ENCODE peak calls at places on chromosomes 5 and 9, in six cellular contexts. One of them, this sample, is unnamed.
A peak's percentile ranks its signal among the peaks of the same experiment; 100 is the strongest.

GRCh38 chr5:55220433-55221185 is 6.5 kb downstream of the MCIDAS start:
- DNase-seq in activated CD8-positive, alpha-beta memory T cell treated with anti-CD3 and anti-CD28 coated beads, Interleukin-2, amount 50 U/mL, for 4 hours: no peak
- DNase-seq in tibial artery: no peak
- DNase-seq in AG04449: no peak
- DNase-seq in fibroblast of gingiva: no peak
- DNase-seq in activated naive CD4-positive, alpha-beta T cell: no peak
- DNase-seq in this sample: no peak

GRCh38 chr5:65101706-65102105 is 333.0 kb downstream of the CWC27 start:
- DNase-seq in activated CD8-positive, alpha-beta memory T cell treated with anti-CD3 and anti-CD28 coated beads, Interleukin-2, amount 50 U/mL, for 4 hours: no peak
- DNase-seq in tibial artery: no peak
- DNase-seq in AG04449: no peak
- DNase-seq in fibroblast of gingiva: peak; percentile 35
- DNase-seq in activated naive CD4-positive, alpha-beta T cell: no peak
- DNase-seq in this sample: no peak

GRCh38 chr9:112142420-112142819 is 32.7 kb downstream of the SUSD1 start:
- DNase-seq in activated CD8-positive, alpha-beta memory T cell treated with anti-CD3 and anti-CD28 coated beads, Interleukin-2, amount 50 U/mL, for 4 hours: no peak
- DNase-seq in tibial artery: no peak
- DNase-seq in AG04449: no peak
- DNase-seq in fibroblast of gingiva: no peak
- DNase-seq in activated naive CD4-positive, alpha-beta T cell: no peak
- DNase-seq in this sample: no peak

GRCh38 chr5:72673623-72674022 is 142.8 kb upstream of the TNPO1 start:
- DNase-seq in activated CD8-positive, alpha-beta memory T cell treated with anti-CD3 and anti-CD28 coated beads, Interleukin-2, amount 50 U/mL, for 4 hours: no peak
- DNase-seq in tibial artery: no peak
- DNase-seq in AG04449: no peak
- DNase-seq in fibroblast of gingiva: no peak
- DNase-seq in activated naive CD4-positive, alpha-beta T cell: no peak
- DNase-seq in this sample: no peak

GRCh38 chr5:3197699-3198098 is 397.9 kb upstream of the IRX1 start:
- DNase-seq in activated CD8-positive, alpha-beta memory T cell treated with anti-CD3 and anti-CD28 coated beads, Interleukin-2, amount 50 U/mL, for 4 hours: no peak
- DNase-seq in tibial artery: no peak
- DNase-seq in AG04449: no peak
- DNase-seq in fibroblast of gingiva: no peak
- DNase-seq in activated naive CD4-positive, alpha-beta T cell: no peak
- DNase-seq in this sample: no peak

GRCh38 chr5:9148242-9148641 is 397.6 kb downstream of the SEMA5A start:
- DNase-seq in activated CD8-positive, alpha-beta memory T cell treated with anti-CD3 and anti-CD28 coated beads, Interleukin-2, amount 50 U/mL, for 4 hours: no peak
- DNase-seq in tibial artery: no peak
- DNase-seq in AG04449: no peak
- DNase-seq in fibroblast of gingiva: no peak
- DNase-seq in activated naive CD4-positive, alpha-beta T cell: no peak
- DNase-seq in this sample: no peak

GRCh38 chr9:133709716-133710571 is 28.2 kb downstream of the SARDH start:
- DNase-seq in activated CD8-positive, alpha-beta memory T cell treated with anti-CD3 and anti-CD28 coated beads, Interleukin-2, amount 50 U/mL, for 4 hours: no peak
- DNase-seq in tibial artery: peak; percentile 58
- DNase-seq in AG04449: no peak
- DNase-seq in fibroblast of gingiva: no peak
- DNase-seq in activated naive CD4-positive, alpha-beta T cell: no peak
- DNase-seq in this sample: no peak

GRCh38 chr5:81121836-81122235 is 111.3 kb upstream of the CKMT2 start:
- DNase-seq in activated CD8-positive, alpha-beta memory T cell treated with anti-CD3 and anti-CD28 coated beads, Interleukin-2, amount 50 U/mL, for 4 hours: no peak
- DNase-seq in tibial artery: no peak
- DNase-seq in AG04449: no peak
- DNase-seq in fibroblast of gingiva: no peak
- DNase-seq in activated naive CD4-positive, alpha-beta T cell: no peak
- DNase-seq in this sample: no peak

GRCh38 chr9:4475301-4475700 is 15.0 kb upstream of the SLC1A1 start:
- DNase-seq in activated CD8-positive, alpha-beta memory T cell treated with anti-CD3 and anti-CD28 coated beads, Interleukin-2, amount 50 U/mL, for 4 hours: no peak
- DNase-seq in tibial artery: no peak
- DNase-seq in AG04449: no peak
- DNase-seq in fibroblast of gingiva: no peak
- DNase-seq in activated naive CD4-positive, alpha-beta T cell: no peak
- DNase-seq in this sample: no peak

GRCh38 chr5:143403607-143404415 is at the start of gene NR3C1:
- DNase-seq in activated CD8-positive, alpha-beta memory T cell treated with anti-CD3 and anti-CD28 coated beads, Interleukin-2, amount 50 U/mL, for 4 hours: peak; percentile 89
- DNase-seq in tibial artery: peak; percentile 93
- DNase-seq in AG04449: no peak
- DNase-seq in fibroblast of gingiva: peak; percentile 91
- DNase-seq in activated naive CD4-positive, alpha-beta T cell: peak; percentile 76
- DNase-seq in this sample: peak; percentile 64

GRCh38 chr5:138905541-138905940 is 30.4 kb upstream of the LRRTM2 start:
- DNase-seq in activated CD8-positive, alpha-beta memory T cell treated with anti-CD3 and anti-CD28 coated beads, Interleukin-2, amount 50 U/mL, for 4 hours: no peak
- DNase-seq in tibial artery: no peak
- DNase-seq in AG04449: peak; percentile 71
- DNase-seq in fibroblast of gingiva: no peak
- DNase-seq in activated naive CD4-positive, alpha-beta T cell: no peak
- DNase-seq in this sample: peak; percentile 43

GRCh38 chr9:131264231-131264630 is 12.1 kb downstream of the FAM78A start:
- DNase-seq in activated CD8-positive, alpha-beta memory T cell treated with anti-CD3 and anti-CD28 coated beads, Interleukin-2, amount 50 U/mL, for 4 hours: peak; percentile 56
- DNase-seq in tibial artery: no peak
- DNase-seq in AG04449: no peak
- DNase-seq in fibroblast of gingiva: no peak
- DNase-seq in activated naive CD4-positive, alpha-beta T cell: no peak
- DNase-seq in this sample: no peak

GRCh38 chr5:135320718-135321484 is 78.1 kb downstream of the MACROH2A1 start:
- DNase-seq in activated CD8-positive, alpha-beta memory T cell treated with anti-CD3 and anti-CD28 coated beads, Interleukin-2, amount 50 U/mL, for 4 hours: no peak
- DNase-seq in tibial artery: peak; percentile 50
- DNase-seq in AG04449: no peak
- DNase-seq in fibroblast of gingiva: no peak
- DNase-seq in activated naive CD4-positive, alpha-beta T cell: no peak
- DNase-seq in this sample: no peak

GRCh38 chr5:29208026-29208425 is 1985.5 kb upstream of the CDH6 start:
- DNase-seq in activated CD8-positive, alpha-beta memory T cell treated with anti-CD3 and anti-CD28 coated beads, Interleukin-2, amount 50 U/mL, for 4 hours: no peak
- DNase-seq in tibial artery: no peak
- DNase-seq in AG04449: no peak
- DNase-seq in fibroblast of gingiva: no peak
- DNase-seq in activated naive CD4-positive, alpha-beta T cell: no peak
- DNase-seq in this sample: no peak

GRCh38 chr9:123493627-123494026 is 137.6 kb downstream of the CRB2 start:
- DNase-seq in activated CD8-positive, alpha-beta memory T cell treated with anti-CD3 and anti-CD28 coated beads, Interleukin-2, amount 50 U/mL, for 4 hours: no peak
- DNase-seq in tibial artery: no peak
- DNase-seq in AG04449: no peak
- DNase-seq in fibroblast of gingiva: no peak
- DNase-seq in activated naive CD4-positive, alpha-beta T cell: no peak
- DNase-seq in this sample: no peak

GRCh38 chr9:70159630-70160029 is 99.1 kb upstream of the SMC5 start:
- DNase-seq in activated CD8-positive, alpha-beta memory T cell treated with anti-CD3 and anti-CD28 coated beads, Interleukin-2, amount 50 U/mL, for 4 hours: no peak
- DNase-seq in tibial artery: no peak
- DNase-seq in AG04449: no peak
- DNase-seq in fibroblast of gingiva: no peak
- DNase-seq in activated naive CD4-positive, alpha-beta T cell: no peak
- DNase-seq in this sample: no peak

GRCh38 chr9:88829276-88829675 is 162.0 kb upstream of the S1PR3 start:
- DNase-seq in activated CD8-positive, alpha-beta memory T cell treated with anti-CD3 and anti-CD28 coated beads, Interleukin-2, amount 50 U/mL, for 4 hours: no peak
- DNase-seq in tibial artery: no peak
- DNase-seq in AG04449: no peak
- DNase-seq in fibroblast of gingiva: no peak
- DNase-seq in activated naive CD4-positive, alpha-beta T cell: no peak
- DNase-seq in this sample: no peak

GRCh38 chr9:134738869-134739659 is 97.5 kb downstream of the COL5A1 start:
- DNase-seq in activated CD8-positive, alpha-beta memory T cell treated with anti-CD3 and anti-CD28 coated beads, Interleukin-2, amount 50 U/mL, for 4 hours: peak; percentile 38
- DNase-seq in tibial artery: peak; percentile 84
- DNase-seq in AG04449: no peak
- DNase-seq in fibroblast of gingiva: peak; percentile 39
- DNase-seq in activated naive CD4-positive, alpha-beta T cell: peak; percentile 4
- DNase-seq in this sample: peak; percentile 26

GRCh38 chr5:151695464-151695863 is 8.7 kb upstream of the SPARC start:
- DNase-seq in activated CD8-positive, alpha-beta memory T cell treated with anti-CD3 and anti-CD28 coated beads, Interleukin-2, amount 50 U/mL, for 4 hours: no peak
- DNase-seq in tibial artery: no peak
- DNase-seq in AG04449: no peak
- DNase-seq in fibroblast of gingiva: no peak
- DNase-seq in activated naive CD4-positive, alpha-beta T cell: no peak
- DNase-seq in this sample: no peak

GRCh38 chr5:12757035-12757434 is 852.8 kb upstream of the CTNND2 start:
- DNase-seq in activated CD8-positive, alpha-beta memory T cell treated with anti-CD3 and anti-CD28 coated beads, Interleukin-2, amount 50 U/mL, for 4 hours: no peak
- DNase-seq in tibial artery: no peak
- DNase-seq in AG04449: no peak
- DNase-seq in fibroblast of gingiva: no peak
- DNase-seq in activated naive CD4-positive, alpha-beta T cell: no peak
- DNase-seq in this sample: no peak

GRCh38 chr5:41213340-41213739 is at the start of gene C6:
- DNase-seq in activated CD8-positive, alpha-beta memory T cell treated with anti-CD3 and anti-CD28 coated beads, Interleukin-2, amount 50 U/mL, for 4 hours: no peak
- DNase-seq in tibial artery: no peak
- DNase-seq in AG04449: no peak
- DNase-seq in fibroblast of gingiva: no peak
- DNase-seq in activated naive CD4-positive, alpha-beta T cell: no peak
- DNase-seq in this sample: no peak

GRCh38 chr5:172771439-172772111 is 580 bp upstream of the DUSP1 start:
- DNase-seq in activated CD8-positive, alpha-beta memory T cell treated with anti-CD3 and anti-CD28 coated beads, Interleukin-2, amount 50 U/mL, for 4 hours: no peak
- DNase-seq in tibial artery: no peak
- DNase-seq in AG04449: no peak
- DNase-seq in fibroblast of gingiva: no peak
- DNase-seq in activated naive CD4-positive, alpha-beta T cell: peak; percentile 45
- DNase-seq in this sample: no peak

GRCh38 chr9:22446950-22447606 is 454 bp downstream of the DMRTA1 start:
- DNase-seq in activated CD8-positive, alpha-beta memory T cell treated with anti-CD3 and anti-CD28 coated beads, Interleukin-2, amount 50 U/mL, for 4 hours: peak; percentile 16
- DNase-seq in tibial artery: peak; percentile 68
- DNase-seq in AG04449: no peak
- DNase-seq in fibroblast of gingiva: peak; percentile 8
- DNase-seq in activated naive CD4-positive, alpha-beta T cell: no peak
- DNase-seq in this sample: peak; percentile 4

GRCh38 chr5:124103671-124104070 is 591.7 kb downstream of the CSNK1G3 start:
- DNase-seq in activated CD8-positive, alpha-beta memory T cell treated with anti-CD3 and anti-CD28 coated beads, Interleukin-2, amount 50 U/mL, for 4 hours: no peak
- DNase-seq in tibial artery: no peak
- DNase-seq in AG04449: no peak
- DNase-seq in fibroblast of gingiva: peak; percentile 9
- DNase-seq in activated naive CD4-positive, alpha-beta T cell: no peak
- DNase-seq in this sample: no peak

GRCh38 chr5:35337332-35338168 is 107.3 kb upstream of the PRLR start:
- DNase-seq in activated CD8-positive, alpha-beta memory T cell treated with anti-CD3 and anti-CD28 coated beads, Interleukin-2, amount 50 U/mL, for 4 hours: no peak
- DNase-seq in tibial artery: no peak
- DNase-seq in AG04449: no peak
- DNase-seq in fibroblast of gingiva: no peak
- DNase-seq in activated naive CD4-positive, alpha-beta T cell: no peak
- DNase-seq in this sample: no peak

GRCh38 chr9:6632516-6633328 is 12.8 kb downstream of the GLDC start:
- DNase-seq in activated CD8-positive, alpha-beta memory T cell treated with anti-CD3 and anti-CD28 coated beads, Interleukin-2, amount 50 U/mL, for 4 hours: no peak
- DNase-seq in tibial artery: no peak
- DNase-seq in AG04449: no peak
- DNase-seq in fibroblast of gingiva: no peak
- DNase-seq in activated naive CD4-positive, alpha-beta T cell: no peak
- DNase-seq in this sample: no peak

GRCh38 chr9:131020862-131021261 is 11.9 kb downstream of the LAMC3 start:
- DNase-seq in activated CD8-positive, alpha-beta memory T cell treated with anti-CD3 and anti-CD28 coated beads, Interleukin-2, amount 50 U/mL, for 4 hours: no peak
- DNase-seq in tibial artery: no peak
- DNase-seq in AG04449: no peak
- DNase-seq in fibroblast of gingiva: peak; percentile 78
- DNase-seq in activated naive CD4-positive, alpha-beta T cell: no peak
- DNase-seq in this sample: no peak

GRCh38 chr9:21060919-21061561 is 16.7 kb downstream of the IFNB1 start:
- DNase-seq in activated CD8-positive, alpha-beta memory T cell treated with anti-CD3 and anti-CD28 coated beads, Interleukin-2, amount 50 U/mL, for 4 hours: no peak
- DNase-seq in tibial artery: no peak
- DNase-seq in AG04449: no peak
- DNase-seq in fibroblast of gingiva: peak; percentile 80
- DNase-seq in activated naive CD4-positive, alpha-beta T cell: no peak
- DNase-seq in this sample: peak; percentile 21

GRCh38 chr9:137305788-137306545 is 3.9 kb upstream of the NRARP start:
- DNase-seq in activated CD8-positive, alpha-beta memory T cell treated with anti-CD3 and anti-CD28 coated beads, Interleukin-2, amount 50 U/mL, for 4 hours: no peak
- DNase-seq in tibial artery: no peak
- DNase-seq in AG04449: no peak
- DNase-seq in fibroblast of gingiva: no peak
- DNase-seq in activated naive CD4-positive, alpha-beta T cell: no peak
- DNase-seq in this sample: no peak